ENCODE peak calls at places on chromosomes 16 and 17, in ten cellular contexts. One of them, this sample, is unnamed.

GRCh38 chr16:64910351-64910750 is 211.5 kb downstream of the CDH11 start:
- DNase-seq in testis: peak; percentile 31
- DNase-seq in uterus: no peak
- DNase-seq in H1: peak; percentile 3
- DNase-seq in NB4: no peak
- DNase-seq in HepG2: no peak
- DNase-seq in gastrocnemius medialis: no peak
- DNase-seq in thyroid gland: no peak
- DNase-seq in upper lobe of left lung: no peak
- DNase-seq in IMR-90: peak; percentile 96
- DNase-seq in this sample: no peak

GRCh38 chr16:19636436-19637267 is 81.1 kb downstream of the VPS35L start:
- DNase-seq in testis: no peak
- DNase-seq in uterus: no peak
- DNase-seq in H1: no peak
- DNase-seq in NB4: no peak
- DNase-seq in HepG2: no peak
- DNase-seq in gastrocnemius medialis: no peak
- DNase-seq in thyroid gland: no peak
- DNase-seq in upper lobe of left lung: no peak
- DNase-seq in IMR-90: no peak
- DNase-seq in this sample: no peak

GRCh38 chr17:19244796-19245195 is 7.6 kb downstream of the EPN2 start:
- DNase-seq in testis: no peak
- DNase-seq in uterus: no peak
- DNase-seq in H1: no peak
- DNase-seq in NB4: no peak
- DNase-seq in HepG2: no peak
- DNase-seq in gastrocnemius medialis: no peak
- DNase-seq in thyroid gland: no peak
- DNase-seq in upper lobe of left lung: no peak
- DNase-seq in IMR-90: no peak
- DNase-seq in this sample: no peak

GRCh38 chr17:2025622-2026309 is 632 bp upstream of the RTN4RL1 start:
- DNase-seq in testis: peak; percentile 86
- DNase-seq in uterus: peak; percentile 65
- DNase-seq in H1: no peak
- DNase-seq in NB4: peak; percentile 34
- DNase-seq in HepG2: peak; percentile 60
- DNase-seq in gastrocnemius medialis: peak; percentile 55
- DNase-seq in thyroid gland: peak; percentile 73
- DNase-seq in upper lobe of left lung: peak; percentile 86
- DNase-seq in IMR-90: peak; percentile 57
- DNase-seq in this sample: peak; percentile 84

GRCh38 chr17:27247071-27247957 is 46.6 kb upstream of the WSB1 start:
- DNase-seq in testis: peak; percentile 90
- DNase-seq in uterus: peak; percentile 75
- DNase-seq in H1: no peak
- DNase-seq in NB4: peak; percentile 48
- DNase-seq in HepG2: peak; percentile 89
- DNase-seq in gastrocnemius medialis: peak; percentile 48
- DNase-seq in thyroid gland: peak; percentile 44
- DNase-seq in upper lobe of left lung: no peak
- DNase-seq in IMR-90: peak; percentile 85
- DNase-seq in this sample: peak; percentile 95

GRCh38 chr16:57257455-57258070 is 12.5 kb downstream of the ARL2BP start:
- DNase-seq in testis: no peak
- DNase-seq in uterus: no peak
- DNase-seq in H1: no peak
- DNase-seq in NB4: no peak
- DNase-seq in HepG2: no peak
- DNase-seq in gastrocnemius medialis: no peak
- DNase-seq in thyroid gland: no peak
- DNase-seq in upper lobe of left lung: peak; percentile 42
- DNase-seq in IMR-90: no peak
- DNase-seq in this sample: no peak

GRCh38 chr16:31016018-31016417 is 5.6 kb upstream of the STX1B start:
- DNase-seq in testis: no peak
- DNase-seq in uterus: no peak
- DNase-seq in H1: no peak
- DNase-seq in NB4: no peak
- DNase-seq in HepG2: peak; percentile 82
- DNase-seq in gastrocnemius medialis: no peak
- DNase-seq in thyroid gland: no peak
- DNase-seq in upper lobe of left lung: no peak
- DNase-seq in IMR-90: no peak
- DNase-seq in this sample: no peak

GRCh38 chr17:28344011-28344410 is 8.4 kb downstream of the TNFAIP1 start:
- DNase-seq in testis: no peak
- DNase-seq in uterus: no peak
- DNase-seq in H1: no peak
- DNase-seq in NB4: no peak
- DNase-seq in HepG2: no peak
- DNase-seq in gastrocnemius medialis: no peak
- DNase-seq in thyroid gland: no peak
- DNase-seq in upper lobe of left lung: no peak
- DNase-seq in IMR-90: no peak
- DNase-seq in this sample: no peak

GRCh38 chr17:8732406-8733065 is 12.1 kb downstream of the CCDC42 start:
- DNase-seq in testis: no peak
- DNase-seq in uterus: no peak
- DNase-seq in H1: no peak
- DNase-seq in NB4: no peak
- DNase-seq in HepG2: no peak
- DNase-seq in gastrocnemius medialis: no peak
- DNase-seq in thyroid gland: no peak
- DNase-seq in upper lobe of left lung: no peak
- DNase-seq in IMR-90: no peak
- DNase-seq in this sample: no peak

GRCh38 chr17:83125515-83126274 is 46.3 kb downstream of the METRNL start:
- DNase-seq in testis: peak; percentile 73
- DNase-seq in uterus: no peak
- DNase-seq in H1: no peak
- DNase-seq in NB4: peak; percentile 87
- DNase-seq in HepG2: no peak
- DNase-seq in gastrocnemius medialis: peak; percentile 39
- DNase-seq in thyroid gland: no peak
- DNase-seq in upper lobe of left lung: no peak
- DNase-seq in IMR-90: no peak
- DNase-seq in this sample: no peak

GRCh38 chr17:83007504-83008475 is 71.6 kb upstream of the METRNL start:
- DNase-seq in testis: no peak
- DNase-seq in uterus: no peak
- DNase-seq in H1: no peak
- DNase-seq in NB4: no peak
- DNase-seq in HepG2: no peak
- DNase-seq in gastrocnemius medialis: no peak
- DNase-seq in thyroid gland: peak; percentile 40
- DNase-seq in upper lobe of left lung: peak; percentile 59
- DNase-seq in IMR-90: no peak
- DNase-seq in this sample: no peak

GRCh38 chr16:89491238-89491869 is 993 bp upstream of the ANKRD11 start:
- DNase-seq in testis: no peak
- DNase-seq in uterus: no peak
- DNase-seq in H1: no peak
- DNase-seq in NB4: peak; percentile 85
- DNase-seq in HepG2: peak; percentile 66
- DNase-seq in gastrocnemius medialis: no peak
- DNase-seq in thyroid gland: no peak
- DNase-seq in upper lobe of left lung: no peak
- DNase-seq in IMR-90: no peak
- DNase-seq in this sample: no peak

GRCh38 chr16:59573528-59574271 is 839.6 kb upstream of the GOT2 start:
- DNase-seq in testis: no peak
- DNase-seq in uterus: no peak
- DNase-seq in H1: no peak
- DNase-seq in NB4: no peak
- DNase-seq in HepG2: no peak
- DNase-seq in gastrocnemius medialis: no peak
- DNase-seq in thyroid gland: no peak
- DNase-seq in upper lobe of left lung: no peak
- DNase-seq in IMR-90: peak; percentile 95
- DNase-seq in this sample: no peak

GRCh38 chr17:44956998-44957981 is 9.7 kb upstream of the KIF18B start:
- DNase-seq in testis: no peak
- DNase-seq in uterus: no peak
- DNase-seq in H1: no peak
- DNase-seq in NB4: no peak
- DNase-seq in HepG2: no peak
- DNase-seq in gastrocnemius medialis: no peak
- DNase-seq in thyroid gland: no peak
- DNase-seq in upper lobe of left lung: no peak
- DNase-seq in IMR-90: no peak
- DNase-seq in this sample: no peak

GRCh38 chr17:41186872-41187271 is 2.2 kb upstream of the KRTAP4-1 start:
- DNase-seq in testis: no peak
- DNase-seq in uterus: no peak
- DNase-seq in H1: no peak
- DNase-seq in NB4: no peak
- DNase-seq in HepG2: no peak
- DNase-seq in gastrocnemius medialis: no peak
- DNase-seq in thyroid gland: no peak
- DNase-seq in upper lobe of left lung: peak; percentile 10
- DNase-seq in IMR-90: no peak
- DNase-seq in this sample: no peak

GRCh38 chr16:58628845-58629680 is 563 bp downstream of the CNOT1 start:
- DNase-seq in testis: peak; percentile 79
- DNase-seq in uterus: peak; percentile 30
- DNase-seq in H1: no peak
- DNase-seq in NB4: peak; percentile 77
- DNase-seq in HepG2: peak; percentile 55
- DNase-seq in gastrocnemius medialis: peak; percentile 29
- DNase-seq in thyroid gland: peak; percentile 65
- DNase-seq in upper lobe of left lung: peak; percentile 87
- DNase-seq in IMR-90: peak; percentile 8
- DNase-seq in this sample: peak; percentile 54

DNA sequence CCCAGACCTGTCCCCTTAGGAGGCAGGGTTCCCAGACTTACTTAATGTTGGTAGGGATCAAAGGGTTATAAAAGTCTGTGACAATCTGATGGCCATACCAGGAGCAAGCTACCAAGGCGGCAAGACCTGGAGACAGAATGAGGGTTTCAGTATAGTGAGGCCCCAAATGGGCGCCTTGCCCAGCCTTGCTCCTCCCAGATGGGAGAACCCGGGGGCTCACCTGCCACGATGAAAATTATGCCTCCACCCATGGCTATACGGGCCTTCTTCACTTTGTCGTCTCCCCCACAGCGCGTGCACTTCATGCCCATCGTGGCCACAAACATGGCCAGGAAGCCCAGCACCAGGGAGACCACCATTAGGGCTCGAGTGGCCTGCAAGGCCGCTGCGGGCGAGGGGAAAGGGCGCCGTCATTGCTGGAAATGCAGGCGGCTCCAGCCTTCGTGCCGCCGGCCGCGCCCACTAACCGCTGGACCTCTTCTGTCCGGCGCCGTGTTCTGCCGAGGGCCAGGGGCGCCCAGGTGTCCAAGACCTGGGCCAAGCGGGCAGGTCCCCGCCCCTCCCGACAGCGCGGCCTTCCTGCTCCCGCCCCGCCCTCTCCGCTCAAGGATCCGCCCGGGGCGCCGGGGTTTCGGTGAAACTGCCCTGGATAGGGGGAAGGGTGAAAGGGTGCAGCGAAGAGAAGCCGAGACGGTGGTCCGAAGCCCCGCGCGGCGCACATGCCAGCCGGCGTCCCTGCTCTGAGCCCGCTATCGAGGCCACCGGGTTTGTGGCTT is 1.5 kb downstream of the CLDN7 start:
- DNase-seq in testis: no peak
- DNase-seq in uterus: no peak
- DNase-seq in H1: no peak
- DNase-seq in NB4: no peak
- DNase-seq in HepG2: no peak
- DNase-seq in gastrocnemius medialis: no peak
- DNase-seq in thyroid gland: peak; percentile 90
- DNase-seq in upper lobe of left lung: peak; percentile 93
- DNase-seq in IMR-90: no peak
- DNase-seq in this sample: peak; percentile 64
- TF ChIP-seq POLR2A in testis: no peak
- TF ChIP-seq POLR2A in uterus: no peak
- TF ChIP-seq POLR2A in H1: peak; percentile 72
- TF ChIP-seq POLR2A in NB4: no peak
- TF ChIP-seq POLR2A in HepG2: no peak
- TF ChIP-seq POLR2A in gastrocnemius medialis: no peak
- TF ChIP-seq POLR2A in thyroid gland: peak; percentile 12
- TF ChIP-seq POLR2A in upper lobe of left lung: no peak
- TF ChIP-seq POLR2A in IMR-90: no peak
- TF ChIP-seq POLR2A in this sample: peak; percentile 64

GRCh38 chr16:48511071-48511540 is 98.9 kb downstream of the N4BP1 start:
- DNase-seq in testis: no peak
- DNase-seq in uterus: no peak
- DNase-seq in H1: no peak
- DNase-seq in NB4: no peak
- DNase-seq in HepG2: no peak
- DNase-seq in gastrocnemius medialis: no peak
- DNase-seq in thyroid gland: no peak
- DNase-seq in upper lobe of left lung: peak; percentile 39
- DNase-seq in IMR-90: peak; percentile 68
- DNase-seq in this sample: no peak
- TF ChIP-seq CTCF in testis: no peak
- TF ChIP-seq CTCF in uterus: no peak
- TF ChIP-seq CTCF in H1: no peak
- TF ChIP-seq CTCF in NB4: no peak
- TF ChIP-seq CTCF in HepG2: no peak
- TF ChIP-seq CTCF in gastrocnemius medialis: no peak
- TF ChIP-seq CTCF in thyroid gland: no peak
- TF ChIP-seq CTCF in upper lobe of left lung: no peak
- TF ChIP-seq CTCF in IMR-90: no peak
- TF ChIP-seq CTCF in this sample: no peak

GRCh38 chr17:11701906-11702305 is 103.6 kb downstream of the DNAH9 start:
- DNase-seq in testis: no peak
- DNase-seq in uterus: no peak
- DNase-seq in H1: no peak
- DNase-seq in NB4: no peak
- DNase-seq in HepG2: no peak
- DNase-seq in gastrocnemius medialis: no peak
- DNase-seq in thyroid gland: no peak
- DNase-seq in upper lobe of left lung: peak; percentile 22
- DNase-seq in IMR-90: no peak
- DNase-seq in this sample: no peak

GRCh38 chr17:11705111-11705510 is 106.8 kb downstream of the DNAH9 start:
- DNase-seq in testis: no peak
- DNase-seq in uterus: no peak
- DNase-seq in H1: no peak
- DNase-seq in NB4: no peak
- DNase-seq in HepG2: peak; percentile 69
- DNase-seq in gastrocnemius medialis: no peak
- DNase-seq in thyroid gland: peak; percentile 12
- DNase-seq in upper lobe of left lung: no peak
- DNase-seq in IMR-90: no peak
- DNase-seq in this sample: no peak

GRCh38 chr17:11704041-11704440 is 105.8 kb downstream of the DNAH9 start:
- DNase-seq in testis: no peak
- DNase-seq in uterus: no peak
- DNase-seq in H1: no peak
- DNase-seq in NB4: no peak
- DNase-seq in HepG2: no peak
- DNase-seq in gastrocnemius medialis: no peak
- DNase-seq in thyroid gland: no peak
- DNase-seq in upper lobe of left lung: no peak
- DNase-seq in IMR-90: no peak
- DNase-seq in this sample: no peak
- TF ChIP-seq POLR2A in testis: no peak
- TF ChIP-seq POLR2A in uterus: no peak
- TF ChIP-seq POLR2A in H1: no peak
- TF ChIP-seq POLR2A in NB4: no peak
- TF ChIP-seq POLR2A in HepG2: no peak
- TF ChIP-seq POLR2A in gastrocnemius medialis: no peak
- TF ChIP-seq POLR2A in thyroid gland: no peak
- TF ChIP-seq POLR2A in upper lobe of left lung: no peak
- TF ChIP-seq POLR2A in IMR-90: no peak
- TF ChIP-seq POLR2A in this sample: no peak

GRCh38 chr17:43042025-43042424 is 17.0 kb downstream of the RND2 start:
- DNase-seq in testis: peak; percentile 26
- DNase-seq in uterus: no peak
- DNase-seq in H1: no peak
- DNase-seq in NB4: no peak
- DNase-seq in HepG2: no peak
- DNase-seq in gastrocnemius medialis: no peak
- DNase-seq in thyroid gland: no peak
- DNase-seq in upper lobe of left lung: no peak
- DNase-seq in IMR-90: peak; percentile 24
- DNase-seq in this sample: no peak
- TF ChIP-seq CTCF in testis: no peak
- TF ChIP-seq CTCF in uterus: no peak
- TF ChIP-seq CTCF in H1: no peak
- TF ChIP-seq CTCF in NB4: no peak
- TF ChIP-seq CTCF in HepG2: no peak
- TF ChIP-seq CTCF in gastrocnemius medialis: no peak
- TF ChIP-seq CTCF in thyroid gland: no peak
- TF ChIP-seq CTCF in upper lobe of left lung: no peak
- TF ChIP-seq CTCF in IMR-90: no peak
- TF ChIP-seq CTCF in this sample: no peak

This sample was measured in prostate gland.